ENCODE peak calls at places on chromosomes 4 and X, in six cellular contexts. F, A, Y, M, Z and E are unnamed samples.

GRCh38 chr4:93072292-93072691 is 756.3 kb upstream of the ATOH1 start:
- DNase-seq in Y (no peak), F (no peak), A (no peak), Z (no peak), M (no peak), E (no peak)

GRCh38 chr4:52076731-52077130 is 25.6 kb downstream of the SPATA18 start:
- DNase-seq in A (no peak), Y (no peak), M (peak), Z (peak), F (no peak), E (no peak)

GRCh38 chr4:77619408-77619807 is 13.8 kb downstream of the CXCL13 start:
- DNase-seq in M (no peak), A (no peak), Y (no peak), Z (no peak), F (no peak), E (no peak)

GRCh38 chrX:3803713-3804112 is 90.3 kb upstream of the PRKX start:
- DNase-seq in Z (no peak), F (no peak), Y (no peak), M (no peak), A (no peak), E (no peak)

GRCh38 chr4:87839309-87839946 is 6.7 kb downstream of the MEPE start:
- DNase-seq in Y (peak), Z (peak), A (no peak), M (no peak), F (no peak), E (no peak)

GRCh38 chr4:163167333-163167626 is 590 bp upstream of the NAF1 start:
- DNase-seq in Z (no peak), A (no peak), F (no peak), Y (peak), M (no peak), E (no peak)

GRCh38 chr4:60133414-60133813 is 1066.7 kb upstream of the ADGRL3 start:
- DNase-seq in A (peak), M (no peak), Z (no peak), F (no peak), Y (peak), E (no peak)

GRCh38 chr4:148203056-148203898 is 238.9 kb downstream of the NR3C2 start:
- DNase-seq in A (no peak), Z (no peak), Y (no peak), M (no peak), F (no peak), E (no peak)

GRCh38 chr4:6372649-6373525 is 99.5 kb downstream of the PPP2R2C start:
- DNase-seq in A (no peak), M (no peak), F (peak), Z (peak), Y (peak), E (no peak)

GRCh38 chr4:5676763-5677162 is 31.6 kb downstream of the EVC2 start:
- DNase-seq in A (no peak), M (no peak), F (no peak), Z (no peak), Y (no peak), E (no peak)

GRCh38 chr4:152927737-152928136 is 8.4 kb upstream of the FHDC1 start:
- DNase-seq in Z (no peak), M (no peak), A (no peak), Y (no peak), F (no peak), E (no peak)

GRCh38 chrX:11180571-11180970 is 69.4 kb downstream of the HCCS start:
- DNase-seq in M (no peak), Y (no peak), F (no peak), A (no peak), Z (no peak), E (no peak)

GRCh38 chr4:78179188-78179587 is 122.1 kb downstream of the FRAS1 start:
- DNase-seq in A (no peak), Z (no peak), Y (no peak), F (no peak), M (no peak), E (no peak)

GRCh38 chrX:68492583-68492982 is 6.3 kb upstream of the YIPF6 start:
- DNase-seq in M (no peak), F (no peak), Z (no peak), Y (no peak), A (no peak), E (no peak)

GRCh38 chr4:115090483-115091075 is 22.8 kb downstream of the NDST4 start:
- DNase-seq in Y (peak), F (peak), A (no peak), Z (no peak), M (no peak), E (no peak)

GRCh38 chr4:161799687-161800086 is 364.1 kb downstream of the FSTL5 start:
- DNase-seq in M (no peak), A (no peak), Y (no peak), F (peak), Z (no peak), E (no peak)

GRCh38 chr4:116397714-116398113 is 687.7 kb downstream of the TRAM1L1 start:
- DNase-seq in A (no peak), M (no peak), F (no peak), Z (no peak), Y (no peak), E (no peak)

GRCh38 chr4:56874166-56874565 is 33.5 kb upstream of the REST start:
- DNase-seq in M (no peak), F (no peak), A (no peak), Y (no peak), Z (no peak), E (no peak)

GRCh38 chr4:8055206-8055605 is 103.4 kb downstream of the ABLIM2 start:
- DNase-seq in F (no peak), A (no peak), M (no peak), Z (no peak), Y (no peak), E (no peak)

GRCh38 chrX:113510586-113510985 is 670.0 kb upstream of the AMOT start:
- DNase-seq in F (no peak), A (no peak), M (no peak), Z (no peak), Y (no peak), E (no peak)

GRCh38 chrX:63506320-63506719 is 155.2 kb upstream of the SPIN4 start:
- DNase-seq in M (no peak), A (no peak), Y (peak), F (no peak), Z (no peak), E (no peak)

GRCh38 chr4:158172558-158173258 is at the start of gene GASK1B:
- DNase-seq in M (no peak), Y (peak), Z (peak), A (no peak), F (peak), E (no peak)

GRCh38 chr4:156825074-156825473 is 146.5 kb downstream of the PDGFC start:
- DNase-seq in M (no peak), A (no peak), F (no peak), Z (no peak), Y (no peak), E (no peak)

GRCh38 chrX:49878834-49879655 is at the start of gene USP27X:
- DNase-seq in A (peak), Z (peak), M (peak), F (peak), Y (peak), E (peak)

GRCh38 chr4:121139533-121140222 is 24.4 kb downstream of the TNIP3 start:
- DNase-seq in M (no peak), A (peak), Y (no peak), Z (no peak), F (no peak), E (no peak)

GRCh38 chr4:145154573-145154972 is 25.8 kb downstream of the OTUD4 start:
- DNase-seq in F (no peak), M (no peak), Y (peak), A (no peak), Z (no peak), E (no peak)

GRCh38 chr4:119179011-119179410 is 33.5 kb upstream of the USP53 start:
- DNase-seq in F (no peak), Y (no peak), A (no peak), M (no peak), Z (no peak), E (no peak)